ENCODE peak calls at places on chromosomes 13 and 19, in eight cellular contexts. V, F, S, B, O, R, E and W are unnamed samples.

GRCh38 chr13:83618966-83619365 is 263.3 kb downstream of the SLITRK1 start:
- DNase-seq in S (peak; percentile 67), O (peak; percentile 69), B (no peak), R (no peak), V (peak; percentile 62), E (no peak), F (no peak), W (no peak)

GRCh38 chr19:42081584-42082258 is 5.8 kb downstream of the ZNF574 start:
- DNase-seq in V (peak; percentile 27), F (no peak), B (no peak), S (peak; percentile 66), O (peak; percentile 43), R (no peak), E (peak; percentile 46), W (no peak)

GRCh38 chr19:35587326-35587725 is 1.4 kb downstream of the PMIS2 start:
- DNase-seq in S (no peak), E (no peak), V (no peak), F (no peak), O (peak; percentile 10), R (no peak), B (no peak), W (no peak)

GRCh38 chr13:97306646-97307045 is 84.5 kb downstream of the MBNL2 start:
- DNase-seq in V (no peak), S (peak; percentile 36), F (no peak), O (peak; percentile 45), B (no peak), R (no peak), E (no peak), W (no peak)

GRCh38 chr19:6056801-6057650 is 53.3 kb downstream of the RFX2 start:
- DNase-seq in E (peak; percentile 68), R (peak; percentile 96), B (no peak), O (peak; percentile 94), V (peak; percentile 97), S (peak; percentile 97), F (peak; percentile 82), W (no peak)

GRCh38 chr19:28305513-28305912 is 907.4 kb downstream of the UQCRFS1 start:
- DNase-seq in F (no peak), V (no peak), O (no peak), E (no peak), S (no peak), R (no peak), B (no peak), W (no peak)

GRCh38 chr19:49890349-49891311 is 6.1 kb downstream of the IL4I1 start:
- DNase-seq in V (peak; percentile 74), F (no peak), R (no peak), E (peak; percentile 80), B (peak; percentile 58), O (no peak), S (no peak), W (peak; percentile 87)

GRCh38 chr19:41588497-41589209 is 12.7 kb downstream of the CEACAM21 start:
- DNase-seq in O (peak; percentile 27), E (peak; percentile 65), R (no peak), F (peak; percentile 9), S (peak; percentile 14), V (peak; percentile 49), B (no peak), W (peak; percentile 34)

GRCh38 chr19:51001495-51001894 is at the start of gene KLK8:
- DNase-seq in E (peak; percentile 34), B (no peak), R (no peak), S (no peak), V (no peak), O (no peak), F (no peak), W (no peak)

GRCh38 chr13:33108620-33109019 is 92.4 kb downstream of the KL start:
- DNase-seq in F (no peak), V (no peak), R (no peak), O (peak; percentile 69), B (no peak), E (no peak), S (peak; percentile 42), W (no peak)

GRCh38 chr13:28685892-28686291 is 27.0 kb downstream of the POMP start:
- DNase-seq in O (no peak), V (no peak), F (no peak), E (no peak), R (no peak), S (no peak), B (no peak), W (no peak)

GRCh38 chr19:43651758-43652545 is 12.3 kb upstream of the CADM4 start:
- DNase-seq in O (peak; percentile 50), R (no peak), F (peak; percentile 38), E (peak; percentile 88), S (peak; percentile 66), B (no peak), V (peak; percentile 63), W (peak; percentile 64)

GRCh38 chr13:41694902-41695301 is 237.6 kb downstream of the RGCC start:
- DNase-seq in O (peak; percentile 96), V (peak; percentile 68), S (peak; percentile 98), F (peak; percentile 86), R (peak; percentile 79), E (no peak), B (no peak), W (no peak)

GRCh38 chr13:100088648-100089601 is at the start of gene PCCA:
- DNase-seq in R (peak; percentile 97), F (peak; percentile 76), V (peak; percentile 92), O (peak; percentile 91), B (peak; percentile 44), S (peak; percentile 87), E (peak; percentile 99), W (peak; percentile 96)

GRCh38 chr13:88751994-88752393 is 1080.8 kb downstream of the SLITRK5 start:
- DNase-seq in R (no peak), B (no peak), F (no peak), S (no peak), E (no peak), V (no peak), O (no peak), W (no peak)

GRCh38 chr13:21074601-21075302 is 13.4 kb upstream of the LATS2 start:
- DNase-seq in R (no peak), E (no peak), B (no peak), S (peak; percentile 46), O (no peak), V (no peak), F (no peak), W (peak; percentile 36)

GRCh38 chr13:50616101-50616500 is 227.4 kb downstream of the DLEU7 start:
- DNase-seq in V (no peak), E (no peak), S (peak; percentile 86), B (no peak), R (no peak), O (peak; percentile 68), F (no peak), W (no peak)

GRCh38 chr19:406999-407491 is 1.9 kb downstream of the C2CD4C start:
- DNase-seq in B (no peak), O (no peak), E (no peak), R (no peak), V (no peak), F (no peak), S (no peak), W (peak; percentile 54)

GRCh38 chr13:109816979-109817275 is 30.5 kb upstream of the IRS2 start:
- DNase-seq in O (peak; percentile 86), E (no peak), R (no peak), S (peak; percentile 52), B (no peak), V (no peak), F (no peak), W (no peak)

GRCh38 chr13:31199849-31200635 is at the start of gene B3GLCT:
- DNase-seq in S (peak; percentile 65), E (peak; percentile 81), F (no peak), O (peak; percentile 62), R (peak; percentile 80), B (peak; percentile 76), V (peak; percentile 81), W (peak; percentile 96)

DNA sequence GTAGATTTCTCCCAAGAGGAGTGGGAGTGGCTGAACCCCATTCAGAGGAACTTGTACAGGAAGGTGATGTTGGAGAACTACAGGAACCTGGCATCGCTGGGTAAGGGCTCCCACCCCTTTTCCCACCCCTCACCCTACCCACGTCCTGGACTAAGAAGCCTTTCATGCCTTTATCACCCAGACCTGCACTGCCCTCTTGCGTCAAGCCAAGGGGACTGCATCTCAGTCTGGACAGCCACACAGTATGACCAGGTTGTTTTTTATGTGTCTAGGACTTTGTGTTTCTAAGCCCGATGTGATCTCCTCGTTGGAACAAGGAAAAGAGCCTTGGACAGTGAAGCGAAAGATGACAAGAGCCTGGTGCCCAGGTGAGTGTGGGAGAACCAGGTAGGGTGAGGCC is 8.8 kb downstream of the ZFP28 start:
- DNase-seq in B (no peak), V (no peak), S (no peak), F (no peak), E (peak; percentile 77), R (no peak), O (no peak), W (no peak)
- TF ChIP-seq CTCF in B (no peak), V (no peak), S (peak; percentile 23), F (peak; percentile 28), E (peak; percentile 88), R (no peak), O (no peak), W (peak; percentile 5)

DNA sequence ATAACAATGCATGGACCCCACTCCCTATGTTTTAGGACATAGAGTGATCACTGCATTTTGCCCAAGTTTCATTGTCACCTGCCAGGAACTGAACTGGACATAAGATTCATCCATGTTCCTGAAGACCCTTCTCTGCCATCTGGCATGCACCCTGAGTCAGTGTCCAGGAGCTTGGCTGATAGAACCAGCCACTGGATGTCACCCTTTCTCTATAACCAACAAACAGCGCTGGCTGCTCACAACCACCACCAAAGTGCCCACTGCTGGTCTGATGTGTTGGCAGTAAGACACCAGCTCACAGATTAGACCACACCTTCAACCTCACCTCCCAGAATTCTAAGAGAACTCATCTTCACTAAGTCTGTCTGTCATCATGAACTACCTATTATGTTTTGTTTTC is 333.4 kb downstream of the ITGBL1 start:
- DNase-seq in R (no peak), O (peak; percentile 9), F (no peak), B (no peak), S (peak; percentile 28), V (peak; percentile 13), E (peak; percentile 77), W (no peak)
- TF ChIP-seq CTCF in R (no peak), O (peak; percentile 30), F (peak; percentile 20), B (no peak), S (no peak), V (peak; percentile 14), E (peak; percentile 92), W (no peak)

DNA sequence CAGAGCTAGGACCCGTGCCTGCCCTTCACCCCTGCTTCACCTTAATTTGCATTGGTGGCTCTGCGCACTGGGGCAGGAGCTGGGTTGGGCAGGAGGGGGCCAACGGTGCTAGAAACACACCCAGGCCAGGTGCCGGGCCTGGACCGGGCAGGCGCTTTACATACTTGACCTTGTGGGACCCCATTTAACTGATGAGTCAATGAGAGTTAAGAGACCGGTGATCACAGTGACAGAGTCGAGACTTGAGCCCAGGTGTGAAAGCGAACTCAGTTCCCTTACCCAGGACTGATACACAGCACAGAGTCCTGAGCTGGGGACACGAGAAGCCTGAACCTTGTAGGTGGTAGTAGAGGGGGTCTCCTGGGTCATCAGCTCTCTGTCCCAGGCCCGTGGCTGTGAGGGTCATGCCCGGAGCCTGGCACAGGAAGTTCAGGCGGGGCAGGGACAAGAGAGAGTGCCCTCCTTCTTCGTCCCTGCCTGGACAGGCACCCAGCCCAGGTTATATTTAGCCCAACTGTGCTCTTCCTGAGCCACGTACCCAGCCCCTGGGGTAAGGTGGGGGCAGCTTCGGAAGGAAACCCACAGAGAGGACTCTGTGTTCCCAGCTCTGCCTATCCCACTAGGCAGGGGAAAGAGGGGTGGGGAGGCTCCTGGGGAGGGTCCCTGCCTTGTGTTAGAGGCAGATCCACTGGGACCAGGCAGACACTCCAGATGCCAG is 1.9 kb downstream of the PRX start:
- DNase-seq in O (no peak), E (no peak), V (no peak), S (no peak), B (no peak), R (no peak), F (no peak), W (peak; percentile 63)
- TF ChIP-seq CTCF in O (no peak), E (no peak), V (no peak), S (no peak), B (no peak), R (no peak), F (no peak), W (no peak)

GRCh38 chr19:7994114-7994513 is 11.3 kb downstream of the ELAVL1 start:
- DNase-seq in O (no peak), V (no peak), R (no peak), F (no peak), E (peak; percentile 69), S (no peak), B (no peak), W (no peak)
- TF ChIP-seq CTCF in O (no peak), V (no peak), R (no peak), F (no peak), E (peak; percentile 39), S (no peak), B (no peak), W (no peak)